ENCODE peak calls at places on chromosomes 3 and 15, in eight cellular contexts. S, D, B, C, Q, A, Z and H are unnamed samples.

GRCh38 chr3:100463002-100463401 is 29.4 kb upstream of the TMEM45A start:
- DNase-seq in C (peak; percentile 63), D (no peak), Q (peak; percentile 46), B (no peak), A (no peak), S (peak; percentile 79), Z (peak; percentile 28), H (peak; percentile 66)

GRCh38 chr3:142694225-142694624 is 29.6 kb upstream of the TRPC1 start:
- DNase-seq in S (no peak), A (no peak), C (peak; percentile 78), B (no peak), Q (no peak), D (no peak), Z (no peak), H (no peak)

GRCh38 chr15:33693166-33693830 is 275.0 kb upstream of the CHRM5 start:
- DNase-seq in B (no peak), C (no peak), A (no peak), S (no peak), Q (no peak), Z (no peak), D (no peak), H (no peak)

GRCh38 chr3:52400275-52400793 is 44.6 kb downstream of the SEMA3G start:
- DNase-seq in S (no peak), B (no peak), Z (no peak), C (no peak), D (no peak), A (peak; percentile 38), Q (no peak), H (no peak)

GRCh38 chr3:72460215-72461174 is 387.8 kb downstream of the SHQ1 start:
- DNase-seq in D (no peak), Q (no peak), Z (no peak), A (no peak), S (no peak), C (no peak), B (no peak), H (no peak)

GRCh38 chr3:149016669-149017541 is 25.6 kb downstream of the GYG1 start:
- DNase-seq in B (no peak), Z (peak; percentile 97), S (no peak), A (no peak), Q (no peak), C (peak; percentile 83), D (no peak), H (no peak)

GRCh38 chr15:78950906-78951840 is 6.3 kb upstream of the CTSH start:
- DNase-seq in Q (no peak), D (no peak), S (peak; percentile 54), Z (peak; percentile 22), C (peak; percentile 70), B (no peak), A (no peak), H (no peak)

GRCh38 chr3:19046440-19046839 is 101.9 kb upstream of the KCNH8 start:
- DNase-seq in C (no peak), B (no peak), A (no peak), Q (no peak), S (no peak), Z (no peak), D (no peak), H (peak; percentile 1)

GRCh38 chr3:150564243-150564642 is 17.7 kb downstream of the EIF2A start:
- DNase-seq in Z (no peak), A (no peak), B (no peak), C (no peak), Q (no peak), S (no peak), D (no peak), H (no peak)

GRCh38 chr15:79091204-79091867 is 756 bp upstream of the RASGRF1 start:
- DNase-seq in A (no peak), C (no peak), Q (peak; percentile 11), S (peak; percentile 22), D (no peak), Z (no peak), B (peak; percentile 68), H (peak; percentile 32)

GRCh38 chr3:46187876-46188275 is 20.2 kb downstream of the CCR1 start:
- DNase-seq in Z (peak; percentile 35), Q (no peak), D (no peak), C (peak; percentile 85), S (peak; percentile 66), A (no peak), B (no peak), H (peak; percentile 56)

GRCh38 chr3:9015250-9015649 is 52.0 kb upstream of the RAD18 start:
- DNase-seq in S (no peak), Z (no peak), A (no peak), B (no peak), Q (no peak), D (no peak), C (no peak), H (no peak)
- H3K4me3 ChIP-seq in S (no peak overlapping the region), Z (no peak overlapping the region), A (no peak overlapping the region), B (no peak overlapping the region), Q (no peak overlapping the region), D (no peak overlapping the region), C (no peak overlapping the region), H (no peak overlapping the region)

GRCh38 chr3:28859897-28860296 is 421.0 kb upstream of the RBMS3 start:
- DNase-seq in Q (no peak), Z (no peak), S (no peak), D (no peak), C (no peak), B (no peak), A (no peak), H (no peak)
- H3K4me3 ChIP-seq in Q (no peak overlapping the region), Z (no peak overlapping the region), S (no peak overlapping the region), D (no peak overlapping the region), C (no peak overlapping the region), B (no peak overlapping the region), A (no peak overlapping the region), H (no peak overlapping the region)

GRCh38 chr3:112114558-112115160 is 18.4 kb downstream of the GCSAM start:
- DNase-seq in Z (no peak), Q (no peak), C (no peak), A (no peak), S (no peak), D (no peak), B (no peak), H (no peak)
- H3K4me3 ChIP-seq in Z (no peak overlapping the region), Q (no peak overlapping the region), C (no peak overlapping the region), A (no peak overlapping the region), S (no peak overlapping the region), D (no peak overlapping the region), B (no peak overlapping the region), H (no peak overlapping the region)

GRCh38 chr3:62378329-62378789 is 5.0 kb upstream of the FEZF2 start:
- DNase-seq in C (no peak), A (no peak), B (no peak), Q (no peak), D (no peak), S (no peak), Z (no peak), H (no peak)
- H3K4me3 ChIP-seq in C (no peak overlapping the region), A (no peak overlapping the region), B (no peak overlapping the region), Q (no peak overlapping the region), D (no peak overlapping the region), S (no peak overlapping the region), Z (peak overlapping the region; percentile 10), H (no peak overlapping the region)

GRCh38 chr3:196194542-196194915 is 16.7 kb downstream of the ZDHHC19 start:
- DNase-seq in B (no peak), C (no peak), Z (no peak), D (no peak), A (no peak), S (no peak), Q (no peak), H (no peak)

GRCh38 chr3:196189608-196190347 is 21.4 kb downstream of the ZDHHC19 start:
- DNase-seq in B (no peak), C (no peak), S (no peak), Z (no peak), D (no peak), A (no peak), Q (no peak), H (no peak)

GRCh38 chr3:196193738-196194541 is 17.3 kb downstream of the ZDHHC19 start:
- DNase-seq in A (peak; percentile 82), Q (peak; percentile 69), S (peak; percentile 47), C (no peak), Z (no peak), B (no peak), D (peak; percentile 84), H (peak; percentile 61)

GRCh38 chr3:196193037-196193737 is 18.0 kb downstream of the ZDHHC19 start:
- DNase-seq in Z (no peak), Q (peak; percentile 50), D (no peak), A (no peak), S (no peak), B (no peak), C (no peak), H (peak; percentile 56)

DNA sequence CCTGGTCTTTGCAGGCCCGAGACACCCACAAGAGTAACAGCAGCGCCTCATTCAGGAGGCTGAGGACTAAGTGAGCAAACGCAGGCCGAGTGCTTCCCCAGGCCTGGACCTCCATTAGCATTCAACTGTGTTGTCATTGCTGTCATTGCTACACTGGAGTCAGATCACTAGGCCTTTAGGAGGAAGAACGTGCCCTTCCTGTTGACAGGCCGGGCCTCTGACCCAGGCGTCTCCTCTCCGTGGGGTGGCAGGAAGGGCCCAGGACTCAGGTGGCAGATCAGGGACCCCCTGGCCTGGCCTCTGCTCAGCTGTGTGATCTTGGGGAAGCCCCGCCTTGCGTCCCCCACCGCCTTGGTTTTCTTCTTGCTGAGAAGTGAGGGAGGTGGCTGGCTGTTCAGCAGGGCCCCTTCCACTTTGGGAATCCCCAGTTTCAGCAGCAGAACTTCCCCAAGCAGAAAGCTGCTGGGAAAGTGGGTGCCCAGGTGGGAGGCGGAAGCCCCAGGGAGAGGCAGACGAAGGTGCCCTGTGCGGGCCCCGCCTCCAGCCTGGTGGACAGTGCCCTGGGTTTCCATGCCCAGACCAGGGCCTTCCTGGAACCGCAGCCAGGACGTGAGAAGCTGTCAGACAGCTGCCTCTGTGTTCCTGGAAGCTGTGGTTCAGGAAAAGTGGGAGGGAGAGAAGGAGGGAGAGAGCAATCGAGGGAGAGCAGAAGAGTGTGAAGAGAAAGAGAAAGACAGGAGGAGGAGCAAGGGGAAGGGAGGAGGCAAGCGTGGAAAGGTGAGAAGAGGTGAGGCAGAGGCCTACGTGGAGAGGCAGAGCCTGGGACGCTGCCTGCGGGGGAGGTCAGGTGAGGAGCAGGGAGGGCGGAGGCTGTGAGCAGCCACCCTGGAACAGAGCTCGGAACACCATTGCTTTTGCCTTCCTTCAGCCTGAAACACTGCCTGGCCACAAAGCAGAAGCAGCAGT is 18.9 kb downstream of the ZDHHC19 start:
- DNase-seq in A (peak; percentile 68), B (no peak), C (no peak), Z (no peak), S (no peak), Q (peak; percentile 85), D (no peak), H (peak; percentile 80)
- H3K4me3 ChIP-seq in A (no peak overlapping the region), B (no peak overlapping the region), C (no peak overlapping the region), Z (no peak overlapping the region), S (no peak overlapping the region), Q (no peak overlapping the region), D (no peak overlapping the region), H (no peak overlapping the region)